ENCODE peak calls at places on chromosome 13, in six cellular contexts. T is ovary; Q is psoas muscle; C is CD8-positive, alpha-beta T cell; K is IMR-90; I is activated B cell treated with CpG ODN at 0.5 μM for 24 hours. A is an unnamed sample.

GRCh38 chr13:42964681-42965305 is 27.2 kb downstream of the EPSTI1 start:
- DNase-seq in T (no peak), Q (no peak), C (no peak), K (peak), I (no peak), A (no peak)

GRCh38 chr13:41007359-41008118 is 11.6 kb downstream of the ELF1 start:
- DNase-seq in T (no peak), Q (no peak), C (no peak), K (peak), I (no peak), A (no peak)

GRCh38 chr13:66425741-66426140 is 804.4 kb downstream of the PCDH9 start:
- DNase-seq in T (no peak), Q (no peak), C (no peak), K (peak), I (no peak), A (no peak)

GRCh38 chr13:106260352-106260751 is 275.1 kb downstream of the EFNB2 start:
- DNase-seq in T (no peak), Q (no peak), C (no peak), K (no peak), I (no peak), A (no peak)

GRCh38 chr13:51477653-51478324 is 25.0 kb upstream of the INTS6 start:
- DNase-seq in T (no peak), Q (no peak), C (no peak), K (no peak), I (no peak), A (no peak)

GRCh38 chr13:33543089-33543459 is 257.5 kb upstream of the STARD13 start:
- DNase-seq in T (no peak), Q (no peak), C (no peak), K (no peak), I (no peak), A (no peak)

GRCh38 chr13:99419591-99420243 is 81.6 kb upstream of the TM9SF2 start:
- DNase-seq in T (peak), Q (peak), C (no peak), K (no peak), I (no peak), A (no peak)

GRCh38 chr13:29923554-29924481 is 73.4 kb upstream of the UBL3 start:
- DNase-seq in T (peak), Q (peak), C (peak), K (peak), I (peak), A (no peak)

GRCh38 chr13:62747629-62748028 is 1332.0 kb upstream of the PCDH20 start:
- DNase-seq in T (no peak), Q (no peak), C (no peak), K (peak), I (no peak), A (no peak)

GRCh38 chr13:60260440-60260839 is 96.7 kb upstream of the DIAPH3 start:
- DNase-seq in T (no peak), Q (no peak), C (no peak), K (no peak), I (no peak), A (no peak)

GRCh38 chr13:102800145-102801041 is 1.5 kb downstream of the BIVM start:
- DNase-seq in T (peak), Q (peak), C (peak), K (peak), I (peak), A (peak)

GRCh38 chr13:31096624-31097302 is 64.9 kb downstream of the HSPH1 start:
- DNase-seq in T (no peak), Q (no peak), C (no peak), K (no peak), I (no peak), A (no peak)

GRCh38 chr13:102726430-102726829 is 31.6 kb upstream of the METTL21C start:
- DNase-seq in T (no peak), Q (no peak), C (no peak), K (no peak), I (no peak), A (no peak)

GRCh38 chr13:96091932-96092253 is 2.0 kb downstream of the HS6ST3 start:
- DNase-seq in T (no peak), Q (no peak), C (no peak), K (no peak), I (no peak), A (no peak)

GRCh38 chr13:77299587-77299986 is 27.3 kb downstream of the MYCBP2 start:
- DNase-seq in T (no peak), Q (no peak), C (no peak), K (no peak), I (no peak), A (no peak)

GRCh38 chr13:23621316-23621645 is 51.1 kb downstream of the TNFRSF19 start:
- DNase-seq in T (no peak), Q (no peak), C (no peak), K (peak), I (no peak), A (no peak)

GRCh38 chr13:99385940-99386339 is 78.7 kb upstream of the GPR183 start:
- DNase-seq in T (no peak), Q (no peak), C (no peak), K (no peak), I (no peak), A (no peak)

GRCh38 chr13:97280478-97280877 is 58.3 kb downstream of the MBNL2 start:
- DNase-seq in T (no peak), Q (no peak), C (no peak), K (no peak), I (no peak), A (no peak)

GRCh38 chr13:78376033-78376432 is 227.3 kb downstream of the POU4F1 start:
- DNase-seq in T (no peak), Q (no peak), C (no peak), K (no peak), I (no peak), A (no peak)

GRCh38 chr13:95154441-95154886 is 146.8 kb downstream of the ABCC4 start:
- DNase-seq in T (no peak), Q (no peak), C (no peak), K (no peak), I (no peak), A (no peak)

GRCh38 chr13:39840201-39840600 is 184.7 kb downstream of the COG6 start:
- DNase-seq in T (no peak), Q (no peak), C (no peak), K (no peak), I (no peak), A (no peak)

GRCh38 chr13:70394149-70394548 is 285.9 kb upstream of the KLHL1 start:
- DNase-seq in T (no peak), Q (no peak), C (no peak), K (no peak), I (no peak), A (no peak)

GRCh38 chr13:40974460-40975407 is 44.4 kb downstream of the ELF1 start:
- DNase-seq in T (no peak), Q (no peak), C (no peak), K (peak), I (no peak), A (no peak)

GRCh38 chr13:97367016-97367415 is 67.0 kb upstream of the RAP2A start:
- DNase-seq in T (no peak), Q (no peak), C (no peak), K (peak), I (no peak), A (no peak)

GRCh38 chr13:43804461-43805070 is 17.8 kb upstream of the ENOX1 start:
- DNase-seq in T (no peak), Q (no peak), C (no peak), K (peak), I (no peak), A (peak)

GRCh38 chr13:97257800-97258799 is 36.0 kb downstream of the MBNL2 start:
- DNase-seq in T (peak), Q (peak), C (no peak), K (peak), I (no peak), A (no peak)

DNA sequence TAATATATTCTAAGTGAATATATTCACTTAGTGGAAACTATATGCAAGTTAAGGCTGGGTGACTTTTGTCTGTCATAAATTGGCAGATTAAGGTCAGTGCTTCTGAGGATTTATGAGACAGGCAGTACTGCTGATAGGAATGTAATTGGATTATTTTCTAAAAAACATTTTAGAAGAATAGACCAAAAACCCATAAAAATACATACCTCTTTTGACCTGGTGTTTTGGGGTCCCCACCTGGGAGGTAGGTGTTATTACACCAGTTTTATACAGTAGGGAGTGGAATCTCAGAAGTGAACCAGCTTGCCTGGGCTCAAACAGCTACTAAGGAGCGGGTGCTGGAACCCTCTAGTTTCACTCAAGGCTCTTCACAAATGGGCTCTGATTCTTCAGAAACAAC is 25.3 kb downstream of the COG3 start:
- DNase-seq in T (no peak), Q (no peak), C (no peak), K (no peak), I (no peak), A (no peak)
- TF ChIP-seq CTCF in T (no peak), Q (peak), C (peak), K (no peak), I (no peak), A (peak)

DNA sequence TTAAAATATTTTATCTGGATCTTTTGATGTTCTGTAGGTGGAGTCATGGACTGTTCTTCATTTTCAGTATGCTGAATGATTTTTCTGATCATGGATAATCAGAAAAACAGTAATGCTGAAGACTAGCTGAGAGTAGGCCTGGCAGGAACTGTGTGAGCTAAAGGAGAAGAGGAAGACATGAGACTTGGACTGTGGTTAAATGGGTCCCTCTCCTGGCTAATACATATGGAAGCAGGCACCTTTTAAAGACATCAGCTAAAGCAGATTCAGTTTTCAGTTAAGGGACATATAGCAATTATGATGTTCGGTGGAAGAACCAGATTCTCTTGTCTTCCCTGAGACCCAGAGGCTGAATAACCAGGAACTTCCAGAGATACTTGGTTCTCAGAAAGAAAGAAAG is 169.4 kb downstream of the OLFM4 start:
- DNase-seq in T (no peak), Q (no peak), C (no peak), K (no peak), I (no peak), A (no peak)
- TF ChIP-seq CTCF in T (no peak), Q (no peak), C (no peak), K (no peak), I (no peak), A (peak)

DNA sequence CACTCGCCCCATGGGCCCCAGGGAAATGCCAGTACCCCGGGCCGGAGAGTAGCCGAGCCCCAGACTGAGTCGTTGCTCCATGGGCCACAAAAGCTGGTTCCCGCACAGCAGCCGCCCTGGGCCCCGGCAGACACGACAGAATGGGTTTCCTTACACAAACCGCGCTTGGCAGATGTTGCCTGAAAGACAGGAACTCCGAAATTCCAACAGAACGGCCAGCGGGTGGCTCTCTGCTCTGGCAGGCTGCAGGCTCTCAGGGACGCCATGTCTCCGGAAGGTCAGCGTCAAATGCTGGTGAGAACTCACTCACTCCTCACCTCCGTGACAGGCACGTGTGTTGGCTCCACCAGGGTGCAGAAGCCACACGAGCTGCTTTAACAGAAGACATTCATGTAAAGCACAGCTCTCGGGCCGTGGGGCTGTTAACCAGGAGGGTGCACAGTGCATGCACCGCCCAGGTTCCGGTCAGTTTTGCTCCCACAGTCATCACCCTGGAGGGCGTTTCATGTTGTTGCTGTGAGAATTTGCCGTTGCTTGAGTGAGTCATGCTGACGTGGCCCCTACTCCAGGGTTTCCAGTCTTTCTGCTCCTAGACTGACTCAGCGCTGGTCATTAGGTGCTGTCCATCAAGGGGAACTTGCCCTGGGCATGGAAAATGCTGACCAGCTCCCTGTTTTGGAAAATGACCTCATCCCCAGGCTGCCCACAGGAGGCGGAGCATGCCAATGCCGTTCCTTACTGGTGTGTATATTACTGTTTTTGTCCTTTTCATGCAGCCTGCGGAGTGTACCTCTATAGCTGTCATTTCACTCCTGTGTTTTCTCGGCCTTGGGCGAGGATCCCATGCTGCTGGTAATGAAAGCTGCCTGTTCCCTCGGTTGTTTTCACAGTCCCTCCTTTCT is 44.8 kb downstream of the ANKRD10 start:
- DNase-seq in T (peak), Q (peak), C (no peak), K (peak), I (no peak), A (no peak)
- TF ChIP-seq CTCF in T (no peak), Q (peak), C (no peak), K (no peak), I (no peak), A (no peak)

GRCh38 chr13:35840991-35841604 is 290.1 kb downstream of the DCLK1 start:
- DNase-seq in T (no peak), Q (no peak), C (no peak), K (no peak), I (no peak), A (no peak)
- TF ChIP-seq CTCF in T (no peak), Q (no peak), C (no peak), K (no peak), I (no peak), A (no peak)